ENCODE peak calls at places on chromosome 1, in ten cellular contexts. K is activated CD8-positive, alpha-beta memory T cell treated with anti-CD3 and anti-CD28 coated beads, Interleukin-2, amount 50 U/mL, for 48 hours; D is T-helper 9 cell; H is left lung; Q is stimulated activated CD8-positive, alpha-beta memory T cell treated with anti-CD3 and anti-CD28 coated beads, Interleukin-7, amount 100 ng/mL, for 48 hours; P is lower lobe of right lung; M is amniotic stem cell; S is NCI-H345; O is neural crest cell; C is substantia nigra. A is an unnamed sample.
A peak's percentile ranks its signal among the peaks of the same experiment; 100 is the strongest.

GRCh38 chr1:213570487-213570886 is 417.3 kb upstream of the PROX1 start:
- DNase-seq in K (no peak), D (no peak), H (no peak), Q (no peak), P (no peak), M (no peak), S (no peak), O (no peak), C (no peak), A (no peak)

GRCh38 chr1:225691861-225692516 is 39.1 kb upstream of the ENAH start:
- DNase-seq in K (no peak), D (no peak), H (no peak), Q (no peak), P (no peak), M (peak; percentile 14), S (no peak), O (no peak), C (no peak), A (no peak)

GRCh38 chr1:111127923-111128643 is 11.8 kb downstream of the DRAM2 start:
- DNase-seq in K (no peak), D (no peak), H (no peak), Q (no peak), P (no peak), M (no peak), S (no peak), O (no peak), C (no peak), A (no peak)

GRCh38 chr1:150968491-150968890 is 6.1 kb downstream of the CERS2 start:
- DNase-seq in K (no peak), D (no peak), H (no peak), Q (no peak), P (no peak), M (no peak), S (no peak), O (no peak), C (peak; percentile 57), A (no peak)

GRCh38 chr1:228938248-228938891 is 203.1 kb downstream of the RHOU start:
- DNase-seq in K (peak; percentile 55), D (no peak), H (no peak), Q (no peak), P (no peak), M (no peak), S (peak; percentile 11), O (no peak), C (no peak), A (no peak)

GRCh38 chr1:61323681-61324328 is 241.4 kb downstream of the NFIA start:
- DNase-seq in K (no peak), D (no peak), H (no peak), Q (no peak), P (no peak), M (no peak), S (peak; percentile 8), O (no peak), C (no peak), A (no peak)

GRCh38 chr1:64915381-64916274 is 50.7 kb downstream of the JAK1 start:
- DNase-seq in K (no peak), D (no peak), H (no peak), Q (no peak), P (no peak), M (peak; percentile 58), S (no peak), O (no peak), C (no peak), A (no peak)

GRCh38 chr1:119116725-119117124 is 23.7 kb downstream of the WARS2 start:
- DNase-seq in K (no peak), D (no peak), H (no peak), Q (no peak), P (no peak), M (no peak), S (no peak), O (no peak), C (no peak), A (no peak)

GRCh38 chr1:225253784-225254183 is 174.1 kb downstream of the LBR start:
- DNase-seq in K (no peak), D (no peak), H (no peak), Q (no peak), P (no peak), M (no peak), S (no peak), O (no peak), C (no peak), A (no peak)

GRCh38 chr1:119225270-119225669 is 84.8 kb upstream of the WARS2 start:
- DNase-seq in K (no peak), D (no peak), H (no peak), Q (no peak), P (no peak), M (no peak), S (no peak), O (no peak), C (no peak), A (no peak)

GRCh38 chr1:198932351-198932991 is 293.6 kb downstream of the PTPRC start:
- DNase-seq in K (no peak), D (no peak), H (no peak), Q (no peak), P (no peak), M (no peak), S (no peak), O (no peak), C (no peak), A (peak; percentile 48)

GRCh38 chr1:109912873-109913272 is 2.2 kb downstream of the CSF1 start:
- DNase-seq in K (no peak), D (no peak), H (no peak), Q (no peak), P (no peak), M (no peak), S (no peak), O (no peak), C (no peak), A (no peak)

GRCh38 chr1:78672428-78672827 is 22.8 kb downstream of the IFI44 start:
- DNase-seq in K (no peak), D (no peak), H (no peak), Q (no peak), P (no peak), M (no peak), S (no peak), O (no peak), C (no peak), A (no peak)

GRCh38 chr1:33898933-33899332 is 35.1 kb downstream of the HMGB4 start:
- DNase-seq in K (no peak), D (no peak), H (no peak), Q (no peak), P (no peak), M (no peak), S (no peak), O (no peak), C (no peak), A (no peak)

GRCh38 chr1:18992646-18993045 is 36.2 kb upstream of the IFFO2 start:
- DNase-seq in K (peak; percentile 3), D (no peak), H (no peak), Q (no peak), P (no peak), M (no peak), S (no peak), O (no peak), C (no peak), A (no peak)

GRCh38 chr1:101282314-101283087 is 45.7 kb downstream of the S1PR1 start:
- DNase-seq in K (no peak), D (no peak), H (no peak), Q (no peak), P (no peak), M (no peak), S (no peak), O (no peak), C (no peak), A (no peak)

GRCh38 chr1:217029311-217030157 is 306.3 kb upstream of the ESRRG start:
- DNase-seq in K (no peak), D (no peak), H (peak; percentile 38), Q (no peak), P (peak; percentile 50), M (peak; percentile 54), S (no peak), O (no peak), C (no peak), A (no peak)

GRCh38 chr1:31354266-31354665 is 18.6 kb downstream of the FABP3 start:
- DNase-seq in K (no peak), D (no peak), H (no peak), Q (no peak), P (no peak), M (no peak), S (no peak), O (no peak), C (no peak), A (no peak)